ENCODE peak calls at places on chromosomes 5 and 9, in five cellular contexts. One of them, this sample, is unnamed.

GRCh38 chr5:82793808-82794419 is 283.3 kb downstream of the TMEM167A start:
- DNase-seq in stomach: peak
- DNase-seq in right atrium auricular region: no peak
- DNase-seq in brain microvascular endothelial cell: peak
- DNase-seq in HepG2: peak
- DNase-seq in this sample: peak

GRCh38 chr5:95619518-95620029 is 313 bp upstream of the GPR150 start:
- DNase-seq in stomach: no peak
- DNase-seq in right atrium auricular region: no peak
- DNase-seq in brain microvascular endothelial cell: no peak
- DNase-seq in HepG2: no peak
- DNase-seq in this sample: no peak

GRCh38 chr9:104074876-104075275 is 19.2 kb upstream of the SMC2 start:
- DNase-seq in stomach: no peak
- DNase-seq in right atrium auricular region: no peak
- DNase-seq in brain microvascular endothelial cell: peak
- DNase-seq in HepG2: peak
- DNase-seq in this sample: peak

GRCh38 chr5:168613396-168613795 is 34.2 kb upstream of the PANK3 start:
- DNase-seq in stomach: no peak
- DNase-seq in right atrium auricular region: no peak
- DNase-seq in brain microvascular endothelial cell: no peak
- DNase-seq in HepG2: no peak
- DNase-seq in this sample: no peak

GRCh38 chr5:66826263-66826662 is 230.1 kb downstream of the MAST4 start:
- DNase-seq in stomach: no peak
- DNase-seq in right atrium auricular region: no peak
- DNase-seq in brain microvascular endothelial cell: no peak
- DNase-seq in HepG2: no peak
- DNase-seq in this sample: no peak

GRCh38 chr9:128390813-128391711 is 19.9 kb downstream of the URM1 start:
- DNase-seq in stomach: no peak
- DNase-seq in right atrium auricular region: no peak
- DNase-seq in brain microvascular endothelial cell: no peak
- DNase-seq in HepG2: no peak
- DNase-seq in this sample: no peak

GRCh38 chr5:108340131-108340530 is 41.8 kb downstream of the FBXL17 start:
- DNase-seq in stomach: no peak
- DNase-seq in right atrium auricular region: no peak
- DNase-seq in brain microvascular endothelial cell: no peak
- DNase-seq in HepG2: no peak
- DNase-seq in this sample: no peak

GRCh38 chr5:133702773-133703770 is 90.7 kb upstream of the FSTL4 start:
- DNase-seq in stomach: peak
- DNase-seq in right atrium auricular region: no peak
- DNase-seq in brain microvascular endothelial cell: no peak
- DNase-seq in HepG2: no peak
- DNase-seq in this sample: no peak

GRCh38 chr9:87193925-87194380 is 246.6 kb upstream of the GAS1 start:
- DNase-seq in stomach: no peak
- DNase-seq in right atrium auricular region: no peak
- DNase-seq in brain microvascular endothelial cell: peak
- DNase-seq in HepG2: no peak
- DNase-seq in this sample: peak

GRCh38 chr9:89881431-89881830 is 276.6 kb downstream of the GADD45G start:
- DNase-seq in stomach: no peak
- DNase-seq in right atrium auricular region: no peak
- DNase-seq in brain microvascular endothelial cell: no peak
- DNase-seq in HepG2: no peak
- DNase-seq in this sample: no peak

GRCh38 chr5:119200795-119201194 is 129.9 kb downstream of the DMXL1 start:
- DNase-seq in stomach: no peak
- DNase-seq in right atrium auricular region: no peak
- DNase-seq in brain microvascular endothelial cell: no peak
- DNase-seq in HepG2: no peak
- DNase-seq in this sample: no peak

GRCh38 chr5:176183321-176184074 is 54.7 kb upstream of the SIMC1 start:
- DNase-seq in stomach: no peak
- DNase-seq in right atrium auricular region: peak
- DNase-seq in brain microvascular endothelial cell: no peak
- DNase-seq in HepG2: no peak
- DNase-seq in this sample: no peak

GRCh38 chr9:134975253-134975652 is 57.5 kb upstream of the FCN1 start:
- DNase-seq in stomach: no peak
- DNase-seq in right atrium auricular region: no peak
- DNase-seq in brain microvascular endothelial cell: no peak
- DNase-seq in HepG2: no peak
- DNase-seq in this sample: no peak

GRCh38 chr5:105752801-105753200 is 1917.9 kb downstream of the EFNA5 start:
- DNase-seq in stomach: no peak
- DNase-seq in right atrium auricular region: no peak
- DNase-seq in brain microvascular endothelial cell: peak
- DNase-seq in HepG2: no peak
- DNase-seq in this sample: peak

GRCh38 chr5:123785160-123786001 is 273.4 kb downstream of the CSNK1G3 start:
- DNase-seq in stomach: no peak
- DNase-seq in right atrium auricular region: no peak
- DNase-seq in brain microvascular endothelial cell: peak
- DNase-seq in HepG2: no peak
- DNase-seq in this sample: peak

GRCh38 chr9:123353984-123354591 is 1.9 kb upstream of the CRB2 start:
- DNase-seq in stomach: peak
- DNase-seq in right atrium auricular region: peak
- DNase-seq in brain microvascular endothelial cell: peak
- DNase-seq in HepG2: peak
- DNase-seq in this sample: peak

GRCh38 chr9:132797861-132798659 is 80.0 kb downstream of the AK8 start:
- DNase-seq in stomach: no peak
- DNase-seq in right atrium auricular region: peak
- DNase-seq in brain microvascular endothelial cell: no peak
- DNase-seq in HepG2: no peak
- DNase-seq in this sample: peak

GRCh38 chr9:96383165-96383939 is at the start of gene SLC35D2:
- DNase-seq in stomach: peak
- DNase-seq in right atrium auricular region: no peak
- DNase-seq in brain microvascular endothelial cell: peak
- DNase-seq in HepG2: peak
- DNase-seq in this sample: peak

GRCh38 chr9:131854906-131855504 is 115.1 kb upstream of the RAPGEF1 start:
- DNase-seq in stomach: no peak
- DNase-seq in right atrium auricular region: no peak
- DNase-seq in brain microvascular endothelial cell: no peak
- DNase-seq in HepG2: no peak
- DNase-seq in this sample: peak

GRCh38 chr5:74516217-74516636 is 124.3 kb downstream of the ENC1 start:
- DNase-seq in stomach: no peak
- DNase-seq in right atrium auricular region: no peak
- DNase-seq in brain microvascular endothelial cell: peak
- DNase-seq in HepG2: peak
- DNase-seq in this sample: no peak

GRCh38 chr9:78273761-78274160 is 23.2 kb upstream of the PSAT1 start:
- DNase-seq in stomach: no peak
- DNase-seq in right atrium auricular region: no peak
- DNase-seq in brain microvascular endothelial cell: peak
- DNase-seq in HepG2: no peak
- DNase-seq in this sample: peak

GRCh38 chr5:68147659-68148058 is 67.9 kb upstream of the PIK3R1 start:
- DNase-seq in stomach: no peak
- DNase-seq in right atrium auricular region: no peak
- DNase-seq in brain microvascular endothelial cell: no peak
- DNase-seq in HepG2: no peak
- DNase-seq in this sample: no peak

GRCh38 chr9:63817622-63818518 is 1467.1 kb downstream of the FOXD4L5 start:
- DNase-seq in stomach: peak
- DNase-seq in right atrium auricular region: peak
- DNase-seq in brain microvascular endothelial cell: peak
- DNase-seq in HepG2: peak
- DNase-seq in this sample: peak

GRCh38 chr9:17837931-17838330 is 259.1 kb downstream of the SH3GL2 start:
- DNase-seq in stomach: no peak
- DNase-seq in right atrium auricular region: no peak
- DNase-seq in brain microvascular endothelial cell: no peak
- DNase-seq in HepG2: peak
- DNase-seq in this sample: no peak

GRCh38 chr9:113876806-113877236 is 712 bp downstream of the ZNF618 start:
- DNase-seq in stomach: no peak
- DNase-seq in right atrium auricular region: no peak
- DNase-seq in brain microvascular endothelial cell: no peak
- DNase-seq in HepG2: no peak
- DNase-seq in this sample: peak

GRCh38 chr5:76225316-76225715 is 142.1 kb downstream of the SV2C start:
- DNase-seq in stomach: no peak
- DNase-seq in right atrium auricular region: no peak
- DNase-seq in brain microvascular endothelial cell: no peak
- DNase-seq in HepG2: no peak
- DNase-seq in this sample: no peak

GRCh38 chr5:111931658-111932057 is 174.7 kb upstream of the NREP start:
- DNase-seq in stomach: no peak
- DNase-seq in right atrium auricular region: no peak
- DNase-seq in brain microvascular endothelial cell: no peak
- DNase-seq in HepG2: no peak
- DNase-seq in this sample: no peak

GRCh38 chr5:111932207-111932606 is 175.2 kb upstream of the NREP start:
- DNase-seq in stomach: no peak
- DNase-seq in right atrium auricular region: no peak
- DNase-seq in brain microvascular endothelial cell: no peak
- DNase-seq in HepG2: no peak
- DNase-seq in this sample: peak

GRCh38 chr5:111930407-111930806 is 173.4 kb upstream of the NREP start:
- DNase-seq in stomach: no peak
- DNase-seq in right atrium auricular region: no peak
- DNase-seq in brain microvascular endothelial cell: no peak
- DNase-seq in HepG2: no peak
- DNase-seq in this sample: peak

GRCh38 chr5:111929892-111930291 is 172.9 kb upstream of the NREP start:
- DNase-seq in stomach: no peak
- DNase-seq in right atrium auricular region: no peak
- DNase-seq in brain microvascular endothelial cell: peak
- DNase-seq in HepG2: no peak
- DNase-seq in this sample: peak

DNA sequence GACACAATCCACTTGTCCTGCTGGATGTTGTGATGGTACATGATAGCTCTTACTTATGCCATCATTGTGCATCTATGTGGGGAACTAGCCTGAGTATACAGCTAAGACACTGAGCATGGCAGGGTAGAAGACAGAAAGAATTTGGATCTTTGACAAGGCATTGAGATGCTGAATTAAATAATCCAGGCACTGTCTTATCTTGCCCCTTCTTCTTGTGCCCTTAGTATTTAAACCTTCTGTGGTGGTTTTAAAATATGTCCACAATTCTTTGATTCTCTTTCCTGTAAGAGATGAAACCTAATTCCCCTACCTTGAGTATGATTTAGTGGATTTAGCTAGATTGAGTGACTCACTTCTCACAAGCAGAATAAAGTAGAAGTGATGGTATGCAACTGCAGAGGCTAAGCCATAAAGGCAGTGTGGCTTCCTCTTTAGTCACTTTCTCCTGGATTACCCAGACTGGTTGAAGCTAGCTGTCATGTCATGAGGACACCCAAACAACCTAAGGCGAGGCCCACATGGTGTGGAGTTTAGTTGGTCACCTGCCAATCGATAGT is 174.0 kb upstream of the NREP start:
- DNase-seq in stomach: no peak
- DNase-seq in right atrium auricular region: no peak
- DNase-seq in brain microvascular endothelial cell: peak
- DNase-seq in HepG2: no peak
- DNase-seq in this sample: peak
- H3K4me3 ChIP-seq in stomach: no peak
- H3K4me3 ChIP-seq in right atrium auricular region: no peak
- H3K4me3 ChIP-seq in brain microvascular endothelial cell: no peak
- H3K4me3 ChIP-seq in HepG2: no peak
- H3K4me3 ChIP-seq in this sample: no peak

DNA sequence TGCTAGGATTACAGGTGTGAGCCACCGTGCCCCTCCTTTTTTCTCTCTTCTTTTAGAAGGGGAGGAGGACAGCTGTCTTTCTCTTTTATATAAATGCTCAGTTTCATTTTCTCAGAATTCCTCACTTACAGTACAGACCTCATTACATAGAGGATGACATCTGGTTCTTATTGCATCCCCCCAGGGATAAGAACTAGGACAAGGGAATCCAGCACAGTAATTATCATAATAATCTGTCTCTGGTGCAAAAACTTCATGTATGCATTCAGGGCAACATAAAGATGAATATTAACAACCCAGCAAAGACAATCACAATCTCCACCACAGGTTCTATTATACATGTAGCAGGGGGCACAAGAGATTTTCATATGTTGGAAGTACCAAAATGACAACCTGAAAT is 5.1 kb downstream of the SPZ1 start:
- DNase-seq in stomach: no peak
- DNase-seq in right atrium auricular region: no peak
- DNase-seq in brain microvascular endothelial cell: no peak
- DNase-seq in HepG2: no peak
- DNase-seq in this sample: no peak
- TF ChIP-seq CTCF in stomach: no peak
- TF ChIP-seq CTCF in right atrium auricular region: no peak
- TF ChIP-seq CTCF in brain microvascular endothelial cell: no peak
- TF ChIP-seq CTCF in HepG2: no peak
- TF ChIP-seq CTCF in this sample: no peak

GRCh38 chr5:172110260-172110815 is 77.7 kb downstream of the STK10 start:
- DNase-seq in stomach: no peak
- DNase-seq in right atrium auricular region: no peak
- DNase-seq in brain microvascular endothelial cell: no peak
- DNase-seq in HepG2: no peak
- DNase-seq in this sample: no peak
- H3K4me3 ChIP-seq in stomach: no peak
- H3K4me3 ChIP-seq in right atrium auricular region: no peak
- H3K4me3 ChIP-seq in brain microvascular endothelial cell: no peak
- H3K4me3 ChIP-seq in HepG2: no peak
- H3K4me3 ChIP-seq in this sample: no peak

DNA sequence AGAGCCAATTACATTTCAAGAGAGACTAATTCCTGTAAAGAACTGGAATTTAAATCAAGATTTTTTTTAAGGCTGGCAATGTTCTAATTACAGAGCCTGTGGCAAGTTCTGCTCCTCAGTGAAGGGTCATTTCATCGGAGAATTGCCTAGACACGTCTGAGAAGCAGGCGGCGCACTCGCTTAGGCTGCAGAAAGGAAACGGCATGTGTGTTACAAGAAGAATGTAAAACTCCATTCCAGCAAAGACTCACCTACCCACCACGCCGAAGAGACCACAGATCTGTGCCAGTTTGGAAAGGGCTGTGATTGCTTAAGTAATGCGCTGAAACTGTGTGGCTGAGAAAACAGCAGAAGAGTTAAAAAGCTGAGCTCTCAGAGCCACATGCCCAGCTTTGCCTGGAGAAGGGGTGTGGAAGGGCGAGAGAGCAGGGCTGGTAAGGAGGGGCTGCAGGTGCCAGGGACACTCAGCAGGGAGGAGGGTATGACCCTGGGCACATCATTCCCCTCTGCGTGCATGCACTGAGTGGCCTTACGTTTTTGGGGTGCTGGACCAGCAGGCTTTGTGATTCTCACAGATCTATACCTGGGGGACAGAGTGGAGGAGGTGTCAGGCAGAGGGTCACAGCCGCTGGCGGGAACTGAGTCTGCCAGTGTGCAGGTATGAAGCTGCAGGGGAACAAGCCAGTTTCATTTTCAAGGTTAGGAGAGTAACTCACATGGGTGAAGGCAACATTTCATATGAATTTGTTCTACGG is 17.8 kb upstream of the SLC25A51 start:
- DNase-seq in stomach: no peak
- DNase-seq in right atrium auricular region: no peak
- DNase-seq in brain microvascular endothelial cell: no peak
- DNase-seq in HepG2: no peak
- DNase-seq in this sample: no peak
- TF ChIP-seq CTCF in stomach: no peak
- TF ChIP-seq CTCF in right atrium auricular region: peak
- TF ChIP-seq CTCF in brain microvascular endothelial cell: no peak
- TF ChIP-seq CTCF in HepG2: no peak
- TF ChIP-seq CTCF in this sample: no peak